ENCODE peak calls at places on chromosomes 3 and 15, in five cellular contexts. M is HT-29; K is astrocyte; L is CD4-positive, CD25-positive, alpha-beta regulatory T cell; O is stimulated activated CD4-positive, alpha-beta T cell treated with anti-CD3 and anti-CD28 coated beads, Interleukin-4, amount 100 ng/mL, for 48 hours. Y is an unnamed sample.

GRCh38 chr3:126414406-126414805 is 19.7 kb downstream of the CFAP100 start:
- DNase-seq in M (no peak), K (no peak), L (no peak), O (no peak), Y (no peak)

GRCh38 chr15:85539491-85539890 is 159.1 kb downstream of the AKAP13 start:
- DNase-seq in M (no peak), K (no peak), L (no peak), O (no peak), Y (no peak)

GRCh38 chr15:66760358-66760967 is 58.4 kb downstream of the SMAD6 start:
- DNase-seq in M (peak; percentile 41), K (no peak), L (no peak), O (no peak), Y (no peak)

GRCh38 chr15:74326759-74327158 is 40.7 kb downstream of the CYP11A1 start:
- DNase-seq in M (no peak), K (no peak), L (no peak), O (no peak), Y (no peak)

GRCh38 chr3:36227982-36228381 is 152.3 kb upstream of the STAC start:
- DNase-seq in M (no peak), K (no peak), L (no peak), O (no peak), Y (no peak)

GRCh38 chr3:27290760-27291159 is 78.4 kb downstream of the NEK10 start:
- DNase-seq in M (no peak), K (no peak), L (no peak), O (no peak), Y (no peak)

GRCh38 chr3:51686512-51687215 is 15.6 kb downstream of the TEX264 start:
- DNase-seq in M (no peak), K (peak; percentile 16), L (peak; percentile 73), O (peak; percentile 76), Y (peak; percentile 85)

GRCh38 chr3:146036289-146036688 is 124.7 kb downstream of the PLOD2 start:
- DNase-seq in M (no peak), K (no peak), L (no peak), O (no peak), Y (no peak)

GRCh38 chr3:131361464-131362421 is 19.8 kb upstream of the NUDT16 start:
- DNase-seq in M (peak; percentile 95), K (peak; percentile 36), L (no peak), O (no peak), Y (peak; percentile 41)

GRCh38 chr3:177065285-177066028 is 131.8 kb downstream of the TBL1XR1 start:
- DNase-seq in M (no peak), K (peak; percentile 16), L (no peak), O (no peak), Y (no peak)

GRCh38 chr3:50050361-50050760 is 38.4 kb upstream of the RBM5 start:
- DNase-seq in M (no peak), K (peak; percentile 86), L (no peak), O (no peak), Y (no peak)

GRCh38 chr3:127690106-127690505 is 17.4 kb downstream of the ABTB1 start:
- DNase-seq in M (no peak), K (peak; percentile 67), L (no peak), O (no peak), Y (no peak)